ENCODE peak calls at places on chromosomes 2 and 18, in seven cellular contexts. L, D, P, O, B, R and K are unnamed samples.

GRCh38 chr2:101993772-101994171 is 2.0 kb downstream of the IL1R2 start:
- DNase-seq in L (no peak), D (no peak), P (no peak), O (no peak), B (no peak), R (no peak), K (no peak)

GRCh38 chr2:203340791-203341487 is 12.7 kb downstream of the ABI2 start:
- DNase-seq in L (no peak), D (peak), P (no peak), O (no peak), B (no peak), R (no peak), K (no peak)

GRCh38 chr18:7921938-7922587 is 354.9 kb downstream of the PTPRM start:
- DNase-seq in L (no peak), D (peak), P (no peak), O (no peak), B (no peak), R (no peak), K (no peak)

GRCh38 chr2:178101321-178102079 is 10.7 kb upstream of the RBM45 start:
- DNase-seq in L (no peak), D (no peak), P (no peak), O (no peak), B (no peak), R (no peak), K (no peak)

GRCh38 chr2:221774136-221774535 is 202.0 kb upstream of the EPHA4 start:
- DNase-seq in L (no peak), D (no peak), P (no peak), O (no peak), B (no peak), R (no peak), K (no peak)

GRCh38 chr2:18132697-18133096 is 254.2 kb downstream of the KCNS3 start:
- DNase-seq in L (no peak), D (no peak), P (no peak), O (no peak), B (no peak), R (no peak), K (no peak)

GRCh38 chr2:147843421-147843863 is 1.4 kb upstream of the ACVR2A start:
- DNase-seq in L (no peak), D (no peak), P (no peak), O (no peak), B (no peak), R (no peak), K (no peak)

GRCh38 chr18:49639643-49640361 is 77.9 kb downstream of the LIPG start:
- DNase-seq in L (peak), D (no peak), P (no peak), O (no peak), B (peak), R (no peak), K (peak)

GRCh38 chr2:676647-677055 is 555 bp downstream of the TMEM18 start:
- DNase-seq in L (peak), D (peak), P (no peak), O (peak), B (peak), R (peak), K (peak)

GRCh38 chr2:9234680-9235387 is 28.2 kb downstream of the ASAP2 start:
- DNase-seq in L (peak), D (peak), P (no peak), O (peak), B (no peak), R (no peak), K (no peak)

GRCh38 chr2:49796221-49796705 is 641.9 kb upstream of the FSHR start:
- DNase-seq in L (no peak), D (no peak), P (no peak), O (no peak), B (no peak), R (no peak), K (no peak)

GRCh38 chr18:45402485-45403056 is 212.7 kb upstream of the SLC14A2 start:
- DNase-seq in L (no peak), D (no peak), P (no peak), O (no peak), B (no peak), R (no peak), K (no peak)

GRCh38 chr2:231182500-231182899 is 15.9 kb upstream of the ARMC9 start:
- DNase-seq in L (peak), D (peak), P (no peak), O (peak), B (no peak), R (no peak), K (no peak)

GRCh38 chr2:231185050-231185725 is 13.2 kb upstream of the ARMC9 start:
- DNase-seq in L (no peak), D (no peak), P (no peak), O (peak), B (peak), R (no peak), K (no peak)

GRCh38 chr2:231184319-231184718 is 14.1 kb upstream of the ARMC9 start:
- DNase-seq in L (peak), D (no peak), P (no peak), O (no peak), B (peak), R (no peak), K (no peak)

GRCh38 chr2:231183851-231184250 is 14.6 kb upstream of the ARMC9 start:
- DNase-seq in L (peak), D (no peak), P (no peak), O (peak), B (peak), R (no peak), K (no peak)

GRCh38 chr2:231181848-231182247 is 16.6 kb upstream of the ARMC9 start:
- DNase-seq in L (peak), D (peak), P (no peak), O (peak), B (peak), R (no peak), K (no peak)
- TF ChIP-seq EP300 in L (no peak), D (no peak), P (no peak), O (no peak), B (no peak), R (peak), K (no peak)

GRCh38 chr2:193580176-193580950 is 1385.6 kb upstream of the TMEFF2 start:
- DNase-seq in L (no peak), D (no peak), P (no peak), O (no peak), B (no peak), R (no peak), K (no peak)

GRCh38 chr2:193584522-193584938 is 1389.8 kb upstream of the TMEFF2 start:
- DNase-seq in L (no peak), D (no peak), P (peak), O (no peak), B (no peak), R (no peak), K (no peak)

GRCh38 chr2:193581807-193582206 is 1387.1 kb upstream of the TMEFF2 start:
- DNase-seq in L (no peak), D (no peak), P (no peak), O (no peak), B (no peak), R (no peak), K (no peak)

DNA sequence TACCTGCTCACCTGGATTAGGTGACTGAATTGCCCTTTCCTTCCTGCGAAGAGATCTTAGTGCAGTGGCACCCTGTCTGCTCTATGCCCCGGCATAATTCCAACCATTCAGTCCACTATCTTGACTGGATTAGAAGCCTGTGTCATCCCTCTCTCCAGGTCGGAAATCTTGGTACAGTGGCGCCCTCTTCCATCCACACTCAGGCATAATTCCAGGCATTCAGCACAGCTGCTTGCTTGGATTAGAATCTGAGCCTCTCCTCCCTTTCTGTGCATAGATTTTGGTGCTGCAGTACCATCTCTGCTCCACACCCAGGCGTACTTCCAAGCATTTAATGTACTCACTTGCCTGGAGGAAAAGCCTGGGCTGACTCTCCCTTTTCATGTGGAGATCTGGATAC is 1389.3 kb upstream of the TMEFF2 start:
- DNase-seq in L (no peak), D (no peak), P (peak), O (no peak), B (no peak), R (no peak), K (no peak)
- TF ChIP-seq CTCF in L (no peak), D (no peak), P (peak), O (no peak), B (no peak), R (no peak), K (no peak)

GRCh38 chr18:12312936-12313335 is 4.9 kb downstream of the TUBB6 start:
- DNase-seq in L (no peak), D (no peak), P (no peak), O (no peak), B (no peak), R (no peak), K (no peak)

GRCh38 chr18:12308386-12309100 is 502 bp downstream of the TUBB6 start:
- DNase-seq in L (peak), D (peak), P (peak), O (peak), B (peak), R (peak), K (peak)

GRCh38 chr18:12307871-12308385 is at the start of gene TUBB6:
- DNase-seq in L (peak), D (peak), P (peak), O (peak), B (peak), R (peak), K (peak)

GRCh38 chr18:12309683-12310198 is 1.7 kb downstream of the TUBB6 start:
- DNase-seq in L (peak), D (no peak), P (no peak), O (no peak), B (no peak), R (no peak), K (no peak)

DNA sequence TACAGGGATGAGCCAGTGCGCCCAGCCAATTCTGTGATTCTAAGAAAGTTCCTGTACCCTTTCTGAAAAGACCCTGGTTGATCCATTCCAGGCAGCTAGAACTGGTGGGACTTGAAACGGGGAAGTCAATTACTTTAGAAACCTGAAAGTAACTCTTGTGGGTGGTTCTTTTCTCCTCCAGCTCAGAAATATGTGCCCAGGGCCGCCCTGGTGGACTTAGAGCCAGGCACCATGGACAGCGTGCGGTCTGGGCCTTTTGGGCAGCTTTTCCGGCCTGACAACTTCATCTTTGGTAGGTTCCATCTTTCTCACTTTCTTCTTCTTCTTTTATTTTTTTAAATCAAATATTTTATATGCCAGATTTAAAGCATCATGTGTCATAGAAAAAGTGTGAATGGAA is 2.7 kb downstream of the TUBB6 start:
- DNase-seq in L (no peak), D (no peak), P (no peak), O (no peak), B (peak), R (no peak), K (no peak)
- H3K4me3 ChIP-seq in L (no peak), D (no peak), P (no peak), O (no peak), B (no peak), R (no peak), K (no peak)

DNA sequence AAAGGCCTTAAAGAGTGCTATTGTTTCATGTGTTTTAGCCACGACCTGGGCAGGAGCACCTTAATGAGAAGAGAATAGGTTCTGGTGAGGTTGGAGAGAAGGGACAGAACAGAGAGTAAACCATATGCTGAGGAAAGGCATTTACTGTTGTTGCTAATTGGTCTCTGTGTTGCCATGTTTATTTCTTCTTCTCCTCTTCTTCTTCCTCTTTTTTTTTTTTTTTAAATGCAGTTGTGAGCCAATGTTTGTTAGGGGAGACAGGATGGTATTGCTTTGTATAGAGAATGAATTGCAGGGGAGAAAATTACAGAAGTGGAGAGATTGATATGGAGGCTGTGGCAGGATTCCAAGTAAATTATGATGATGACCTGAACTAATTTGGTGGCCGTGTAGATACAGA is 2.6 kb downstream of the SCN9A start:
- DNase-seq in L (no peak), D (no peak), P (no peak), O (no peak), B (no peak), R (no peak), K (no peak)
- TF ChIP-seq EP300 in L (no peak), D (no peak), P (no peak), O (no peak), B (no peak), R (no peak), K (no peak)

DNA sequence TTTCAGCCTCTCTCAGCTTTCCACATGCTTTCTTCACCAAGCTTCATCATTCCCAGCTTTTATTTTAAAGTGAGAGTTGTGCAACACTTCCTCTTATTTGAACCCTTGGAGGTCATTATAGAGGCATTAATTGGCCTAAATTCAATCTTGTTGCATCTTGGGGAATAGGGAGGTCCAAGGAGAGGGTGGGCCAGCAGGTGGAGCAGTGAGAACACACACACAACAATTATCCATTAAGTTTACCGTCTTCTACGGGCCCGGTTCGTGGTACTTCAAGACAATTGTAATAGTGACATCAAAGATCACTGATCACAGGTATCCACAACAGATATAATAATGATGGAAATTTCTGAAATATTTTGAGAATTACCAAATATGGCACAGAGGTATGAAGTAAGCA is 457.2 kb upstream of the SMIM21 start:
- DNase-seq in L (no peak), D (no peak), P (no peak), O (no peak), B (no peak), R (no peak), K (no peak)
- TF ChIP-seq CTCF in L (no peak), D (no peak), P (peak), O (no peak), B (no peak), R (no peak), K (no peak)

GRCh38 chr18:58101291-58101706 is 57.3 kb downstream of the NEDD4L start:
- DNase-seq in L (no peak), D (no peak), P (no peak), O (no peak), B (no peak), R (no peak), K (no peak)

GRCh38 chr18:58102020-58102419 is 58.0 kb downstream of the NEDD4L start:
- DNase-seq in L (no peak), D (no peak), P (no peak), O (no peak), B (no peak), R (no peak), K (no peak)

GRCh38 chr18:58097907-58098166 is 53.8 kb downstream of the NEDD4L start:
- DNase-seq in L (no peak), D (no peak), P (no peak), O (no peak), B (no peak), R (no peak), K (no peak)

GRCh38 chr18:58098706-58099105 is 54.7 kb downstream of the NEDD4L start:
- DNase-seq in L (no peak), D (no peak), P (no peak), O (no peak), B (no peak), R (no peak), K (no peak)

DNA sequence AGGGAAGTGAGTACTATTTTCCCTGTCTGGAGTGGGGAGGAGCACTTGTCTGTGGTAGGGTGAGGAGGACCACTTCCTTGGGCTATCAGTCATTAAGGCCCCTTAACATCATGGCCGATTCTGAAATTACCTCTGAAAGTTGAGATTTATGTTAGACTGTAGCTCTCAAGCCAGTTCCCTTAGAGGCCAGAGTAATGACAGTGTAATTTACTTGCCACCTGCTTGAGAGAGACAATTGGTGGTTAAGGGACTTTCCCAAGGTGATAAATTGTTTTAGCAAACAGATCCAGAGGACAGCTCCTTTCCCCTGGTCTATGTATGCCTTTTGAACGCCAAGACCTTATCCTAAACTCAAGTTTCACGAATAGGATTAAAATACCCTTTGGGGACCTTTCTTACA is 56.1 kb downstream of the NEDD4L start:
- DNase-seq in L (no peak), D (no peak), P (no peak), O (no peak), B (no peak), R (no peak), K (no peak)
- H3K4me3 ChIP-seq in L (no peak), D (no peak), P (no peak), O (no peak), B (no peak), R (no peak), K (no peak)